ENCODE peak calls at places on chromosomes 3 and 15, in eight cellular contexts. One of them, this sample, is unnamed.

GRCh38 chr3:139718415-139718814 is 40.6 kb upstream of the NMNAT3 start:
- DNase-seq in PC-3: peak; percentile 39
- DNase-seq in IMR-90: peak; percentile 3
- DNase-seq in Caco-2: peak; percentile 61
- DNase-seq in breast epithelium: peak; percentile 58
- DNase-seq in left lung: no peak
- DNase-seq in endodermal cell: peak; percentile 88
- DNase-seq in cardiac muscle cell: peak; percentile 61
- DNase-seq in this sample: peak; percentile 85

GRCh38 chr15:66961407-66961884 is 104.0 kb upstream of the SMAD3 start:
- DNase-seq in left lung: no peak
- DNase-seq in IMR-90: peak; percentile 45
- DNase-seq in breast epithelium: no peak
- DNase-seq in cardiac muscle cell: no peak
- DNase-seq in Caco-2: no peak
- DNase-seq in endodermal cell: no peak
- DNase-seq in PC-3: no peak
- DNase-seq in this sample: no peak

GRCh38 chr15:52124270-52124878 is 11.8 kb upstream of the BCL2L10 start:
- DNase-seq in left lung: no peak
- DNase-seq in breast epithelium: no peak
- DNase-seq in PC-3: peak; percentile 79
- DNase-seq in Caco-2: no peak
- DNase-seq in endodermal cell: no peak
- DNase-seq in IMR-90: peak; percentile 76
- DNase-seq in cardiac muscle cell: no peak
- DNase-seq in this sample: no peak

GRCh38 chr3:11770477-11771381 is 76.0 kb downstream of the TAMM41 start:
- DNase-seq in breast epithelium: peak; percentile 89
- DNase-seq in cardiac muscle cell: peak; percentile 70
- DNase-seq in Caco-2: peak; percentile 89
- DNase-seq in endodermal cell: peak; percentile 95
- DNase-seq in PC-3: peak; percentile 97
- DNase-seq in IMR-90: peak; percentile 87
- DNase-seq in left lung: peak; percentile 88
- DNase-seq in this sample: peak; percentile 96

GRCh38 chr15:80982839-80983238 is 6.8 kb downstream of the MESD start:
- DNase-seq in PC-3: no peak
- DNase-seq in IMR-90: no peak
- DNase-seq in endodermal cell: no peak
- DNase-seq in breast epithelium: no peak
- DNase-seq in left lung: no peak
- DNase-seq in Caco-2: no peak
- DNase-seq in cardiac muscle cell: no peak
- DNase-seq in this sample: no peak

GRCh38 chr3:128322030-128323022 is 144.4 kb downstream of the DNAJB8 start:
- DNase-seq in left lung: no peak
- DNase-seq in IMR-90: peak; percentile 46
- DNase-seq in breast epithelium: peak; percentile 69
- DNase-seq in PC-3: peak; percentile 25
- DNase-seq in Caco-2: peak; percentile 34
- DNase-seq in endodermal cell: peak; percentile 93
- DNase-seq in cardiac muscle cell: peak; percentile 60
- DNase-seq in this sample: peak; percentile 79

GRCh38 chr3:129144786-129145185 is 16.1 kb downstream of the ISY1 start:
- DNase-seq in left lung: no peak
- DNase-seq in breast epithelium: no peak
- DNase-seq in IMR-90: no peak
- DNase-seq in endodermal cell: no peak
- DNase-seq in Caco-2: no peak
- DNase-seq in PC-3: no peak
- DNase-seq in cardiac muscle cell: no peak
- DNase-seq in this sample: no peak

GRCh38 chr3:44184319-44184953 is 57.2 kb upstream of the TOPAZ1 start:
- DNase-seq in endodermal cell: peak; percentile 52
- DNase-seq in IMR-90: no peak
- DNase-seq in left lung: no peak
- DNase-seq in PC-3: no peak
- DNase-seq in breast epithelium: no peak
- DNase-seq in Caco-2: no peak
- DNase-seq in cardiac muscle cell: no peak
- DNase-seq in this sample: peak; percentile 18

GRCh38 chr3:173663664-173664063 is 266.1 kb downstream of the NLGN1 start:
- DNase-seq in Caco-2: no peak
- DNase-seq in IMR-90: no peak
- DNase-seq in breast epithelium: no peak
- DNase-seq in PC-3: no peak
- DNase-seq in endodermal cell: no peak
- DNase-seq in cardiac muscle cell: no peak
- DNase-seq in left lung: no peak
- DNase-seq in this sample: no peak

GRCh38 chr3:169812844-169813677 is at the start of the genes LRRC34 and LRRIQ4:
- DNase-seq in left lung: peak; percentile 89
- DNase-seq in cardiac muscle cell: peak; percentile 46
- DNase-seq in Caco-2: no peak
- DNase-seq in endodermal cell: peak; percentile 94
- DNase-seq in PC-3: peak; percentile 67
- DNase-seq in breast epithelium: no peak
- DNase-seq in IMR-90: peak; percentile 43
- DNase-seq in this sample: peak; percentile 97

GRCh38 chr3:47781326-47781684 is 388 bp downstream of the SMARCC1 start:
- DNase-seq in IMR-90: no peak
- DNase-seq in breast epithelium: peak; percentile 63
- DNase-seq in PC-3: no peak
- DNase-seq in endodermal cell: peak; percentile 78
- DNase-seq in Caco-2: peak; percentile 77
- DNase-seq in left lung: peak; percentile 75
- DNase-seq in cardiac muscle cell: peak; percentile 74
- DNase-seq in this sample: peak; percentile 70

GRCh38 chr15:29456255-29456654 is 186.6 kb upstream of the NSMCE3 start:
- DNase-seq in cardiac muscle cell: no peak
- DNase-seq in IMR-90: no peak
- DNase-seq in PC-3: no peak
- DNase-seq in endodermal cell: no peak
- DNase-seq in left lung: no peak
- DNase-seq in Caco-2: no peak
- DNase-seq in breast epithelium: no peak
- DNase-seq in this sample: no peak

GRCh38 chr3:41447701-41448100 is 248.4 kb downstream of the CTNNB1 start:
- DNase-seq in cardiac muscle cell: no peak
- DNase-seq in left lung: no peak
- DNase-seq in endodermal cell: no peak
- DNase-seq in Caco-2: no peak
- DNase-seq in breast epithelium: no peak
- DNase-seq in IMR-90: no peak
- DNase-seq in PC-3: no peak
- DNase-seq in this sample: no peak

GRCh38 chr3:72892870-72893269 is 5.0 kb downstream of the GXYLT2 start:
- DNase-seq in left lung: no peak
- DNase-seq in endodermal cell: peak; percentile 90
- DNase-seq in breast epithelium: no peak
- DNase-seq in Caco-2: peak; percentile 17
- DNase-seq in cardiac muscle cell: no peak
- DNase-seq in PC-3: no peak
- DNase-seq in IMR-90: no peak
- DNase-seq in this sample: peak; percentile 90

GRCh38 chr3:13843351-13843750 is 36.5 kb downstream of the WNT7A start:
- DNase-seq in left lung: no peak
- DNase-seq in IMR-90: no peak
- DNase-seq in Caco-2: no peak
- DNase-seq in cardiac muscle cell: no peak
- DNase-seq in endodermal cell: no peak
- DNase-seq in breast epithelium: no peak
- DNase-seq in PC-3: no peak
- DNase-seq in this sample: no peak

GRCh38 chr3:18062289-18063025 is 320.0 kb upstream of the TBC1D5 start:
- DNase-seq in IMR-90: peak; percentile 22
- DNase-seq in breast epithelium: no peak
- DNase-seq in PC-3: peak; percentile 54
- DNase-seq in left lung: no peak
- DNase-seq in Caco-2: no peak
- DNase-seq in endodermal cell: no peak
- DNase-seq in cardiac muscle cell: no peak
- DNase-seq in this sample: no peak

GRCh38 chr3:72329354-72329753 is 518.9 kb downstream of the SHQ1 start:
- DNase-seq in Caco-2: no peak
- DNase-seq in left lung: no peak
- DNase-seq in endodermal cell: no peak
- DNase-seq in IMR-90: no peak
- DNase-seq in breast epithelium: no peak
- DNase-seq in PC-3: no peak
- DNase-seq in cardiac muscle cell: peak; percentile 87
- DNase-seq in this sample: peak; percentile 50

GRCh38 chr15:69855172-69855562 is 242.6 kb downstream of the TLE3 start:
- DNase-seq in breast epithelium: no peak
- DNase-seq in cardiac muscle cell: no peak
- DNase-seq in IMR-90: no peak
- DNase-seq in endodermal cell: no peak
- DNase-seq in Caco-2: no peak
- DNase-seq in PC-3: no peak
- DNase-seq in left lung: no peak
- DNase-seq in this sample: no peak

GRCh38 chr15:69855601-69856000 is 242.1 kb downstream of the TLE3 start:
- DNase-seq in left lung: no peak
- DNase-seq in endodermal cell: no peak
- DNase-seq in PC-3: no peak
- DNase-seq in IMR-90: no peak
- DNase-seq in cardiac muscle cell: no peak
- DNase-seq in Caco-2: no peak
- DNase-seq in breast epithelium: no peak
- DNase-seq in this sample: no peak

GRCh38 chr15:69854521-69855171 is 243.1 kb downstream of the TLE3 start:
- DNase-seq in Caco-2: no peak
- DNase-seq in endodermal cell: no peak
- DNase-seq in breast epithelium: no peak
- DNase-seq in IMR-90: peak; percentile 94
- DNase-seq in PC-3: peak; percentile 33
- DNase-seq in left lung: no peak
- DNase-seq in cardiac muscle cell: peak; percentile 75
- DNase-seq in this sample: peak; percentile 7

GRCh38 chr15:69853572-69853971 is 244.1 kb downstream of the TLE3 start:
- DNase-seq in breast epithelium: no peak
- DNase-seq in PC-3: peak; percentile 93
- DNase-seq in left lung: no peak
- DNase-seq in Caco-2: peak; percentile 8
- DNase-seq in cardiac muscle cell: peak; percentile 24
- DNase-seq in IMR-90: peak; percentile 84
- DNase-seq in endodermal cell: peak; percentile 82
- DNase-seq in this sample: no peak

GRCh38 chr15:69852482-69853275 is 245.0 kb downstream of the TLE3 start:
- DNase-seq in Caco-2: no peak
- DNase-seq in IMR-90: peak; percentile 86
- DNase-seq in breast epithelium: no peak
- DNase-seq in PC-3: peak; percentile 33
- DNase-seq in cardiac muscle cell: no peak
- DNase-seq in endodermal cell: no peak
- DNase-seq in left lung: no peak
- DNase-seq in this sample: no peak
- H3K27me3 ChIP-seq in Caco-2: no peaks in the 10 kb centered on the region
- H3K27me3 ChIP-seq in IMR-90: no peaks in the 10 kb centered on the region
- H3K27me3 ChIP-seq in breast epithelium: no peaks in the 10 kb centered on the region
- H3K27me3 ChIP-seq in PC-3: no peaks in the 10 kb centered on the region
- H3K27me3 ChIP-seq in cardiac muscle cell: no peaks in the 10 kb centered on the region
- H3K27me3 ChIP-seq in endodermal cell: no peaks in the 10 kb centered on the region
- H3K27me3 ChIP-seq in left lung: no peaks in the 10 kb centered on the region
- H3K27me3 ChIP-seq in this sample: no peaks in the 10 kb centered on the region

DNA sequence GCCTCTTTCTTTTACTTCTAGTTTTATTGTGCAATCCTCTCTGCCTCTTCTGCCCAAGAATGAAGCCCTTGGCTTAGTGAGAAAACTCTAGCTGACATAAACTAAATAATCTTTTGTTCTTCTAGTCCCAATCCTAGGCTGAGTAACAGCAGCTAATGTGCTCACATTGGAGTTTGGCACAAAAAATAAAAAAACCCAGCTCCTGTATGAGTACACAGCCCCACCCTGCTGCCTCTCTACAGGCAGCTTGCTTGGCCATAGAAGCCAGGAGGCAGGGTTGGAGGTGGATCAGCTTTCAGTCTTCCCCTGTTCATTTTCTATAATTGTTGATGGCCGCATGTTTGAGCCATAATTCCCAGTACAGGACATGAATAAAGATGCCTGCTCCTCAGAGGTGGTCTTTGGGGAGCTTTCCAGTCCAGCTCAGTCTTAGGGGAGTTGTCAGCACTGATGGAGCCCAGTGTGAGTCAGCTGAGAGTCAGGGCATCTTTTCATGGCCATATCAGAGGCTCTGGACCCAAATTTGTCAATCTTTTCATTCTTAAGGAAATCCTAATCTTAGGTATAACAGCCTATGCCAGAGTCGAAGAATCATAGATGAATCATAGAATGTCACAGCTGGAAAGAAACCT is 46.8 kb downstream of the RTP1 start:
- DNase-seq in breast epithelium: no peak
- DNase-seq in left lung: no peak
- DNase-seq in IMR-90: peak; percentile 30
- DNase-seq in PC-3: peak; percentile 7
- DNase-seq in Caco-2: no peak
- DNase-seq in cardiac muscle cell: no peak
- DNase-seq in endodermal cell: no peak
- DNase-seq in this sample: no peak
- H3K27me3 ChIP-seq in breast epithelium: no peaks in the 10 kb centered on the region
- H3K27me3 ChIP-seq in left lung: no peaks in the 10 kb centered on the region
- H3K27me3 ChIP-seq in IMR-90: no peaks in the 10 kb centered on the region
- H3K27me3 ChIP-seq in PC-3: no peaks in the 10 kb centered on the region
- H3K27me3 ChIP-seq in Caco-2: no peaks in the 10 kb centered on the region
- H3K27me3 ChIP-seq in cardiac muscle cell: no peaks in the 10 kb centered on the region
- H3K27me3 ChIP-seq in endodermal cell: no peaks in the 10 kb centered on the region
- H3K27me3 ChIP-seq in this sample: no peaks in the 10 kb centered on the region

GRCh38 chr3:122994954-122995353 is 32.6 kb downstream of the SEMA5B start:
- DNase-seq in PC-3: no peak
- DNase-seq in endodermal cell: no peak
- DNase-seq in Caco-2: no peak
- DNase-seq in breast epithelium: no peak
- DNase-seq in cardiac muscle cell: peak; percentile 22
- DNase-seq in IMR-90: no peak
- DNase-seq in left lung: no peak
- DNase-seq in this sample: no peak
- H3K27me3 ChIP-seq in PC-3: peaks cover 91% of the 10 kb centered on the region
- H3K27me3 ChIP-seq in endodermal cell: no peaks in the 10 kb centered on the region
- H3K27me3 ChIP-seq in Caco-2: no peaks in the 10 kb centered on the region
- H3K27me3 ChIP-seq in breast epithelium: no peaks in the 10 kb centered on the region
- H3K27me3 ChIP-seq in cardiac muscle cell: peaks cover 3% of the 10 kb centered on the region
- H3K27me3 ChIP-seq in IMR-90: peaks cover 85% of the 10 kb centered on the region
- H3K27me3 ChIP-seq in left lung: no peaks in the 10 kb centered on the region
- H3K27me3 ChIP-seq in this sample: no peaks in the 10 kb centered on the region

GRCh38 chr15:70853270-70853854 is 595 bp downstream of the LARP6 start:
- DNase-seq in Caco-2: no peak
- DNase-seq in endodermal cell: peak; percentile 90
- DNase-seq in PC-3: peak; percentile 32
- DNase-seq in cardiac muscle cell: no peak
- DNase-seq in breast epithelium: no peak
- DNase-seq in IMR-90: peak; percentile 87
- DNase-seq in left lung: no peak
- DNase-seq in this sample: peak; percentile 85
- H3K27me3 ChIP-seq in Caco-2: no peaks in the 10 kb centered on the region
- H3K27me3 ChIP-seq in endodermal cell: no peaks in the 10 kb centered on the region
- H3K27me3 ChIP-seq in PC-3: no peaks in the 10 kb centered on the region
- H3K27me3 ChIP-seq in cardiac muscle cell: no peaks in the 10 kb centered on the region
- H3K27me3 ChIP-seq in breast epithelium: no peaks in the 10 kb centered on the region
- H3K27me3 ChIP-seq in IMR-90: no peaks in the 10 kb centered on the region
- H3K27me3 ChIP-seq in left lung: peaks cover 27% of the 10 kb centered on the region
- H3K27me3 ChIP-seq in this sample: peaks cover 10% of the 10 kb centered on the region

GRCh38 chr15:75237316-75237982 is 20.7 kb upstream of the GOLGA6C start:
- DNase-seq in IMR-90: no peak
- DNase-seq in cardiac muscle cell: no peak
- DNase-seq in endodermal cell: no peak
- DNase-seq in PC-3: no peak
- DNase-seq in Caco-2: no peak
- DNase-seq in left lung: peak; percentile 22
- DNase-seq in breast epithelium: peak; percentile 43
- DNase-seq in this sample: no peak
- H3K27me3 ChIP-seq in IMR-90: peaks cover 74% of the 10 kb centered on the region
- H3K27me3 ChIP-seq in cardiac muscle cell: no peaks in the 10 kb centered on the region
- H3K27me3 ChIP-seq in endodermal cell: no peaks in the 10 kb centered on the region
- H3K27me3 ChIP-seq in PC-3: no peaks in the 10 kb centered on the region
- H3K27me3 ChIP-seq in Caco-2: no peaks in the 10 kb centered on the region
- H3K27me3 ChIP-seq in left lung: no peaks in the 10 kb centered on the region
- H3K27me3 ChIP-seq in breast epithelium: no peaks in the 10 kb centered on the region
- H3K27me3 ChIP-seq in this sample: no peaks in the 10 kb centered on the region

This sample was measured in GM23338.